ENCODE peak calls at places on chromosomes 6 and 20, in six cellular contexts. M, I, C, G, P and K are unnamed samples.

GRCh38 chr6:135953800-135954199 is 102.3 kb downstream of the PDE7B start:
- DNase-seq in M (no peak), I (no peak), G (no peak), P (no peak), C (no peak), K (no peak)

GRCh38 chr6:111230351-111231077 is 143.2 kb downstream of the SLC16A10 start:
- DNase-seq in G (no peak), M (no peak), P (peak), I (no peak), C (no peak), K (no peak)

GRCh38 chr6:46867411-46867810 is 54.3 kb downstream of the ADGRF5 start:
- DNase-seq in I (no peak), P (no peak), C (no peak), M (no peak), G (no peak), K (no peak)

GRCh38 chr6:38671885-38672467 is 31.0 kb downstream of the GLO1 start:
- DNase-seq in M (peak), C (peak), I (peak), G (peak), P (peak), K (peak)

GRCh38 chr6:139452176-139452876 is 77.9 kb upstream of the CITED2 start:
- DNase-seq in I (no peak), G (no peak), P (peak), M (no peak), C (no peak), K (no peak)

GRCh38 chr6:43951063-43951755 is 176.0 kb downstream of the MRPL14 start:
- DNase-seq in G (no peak), I (peak), M (peak), C (peak), P (no peak), K (peak)

GRCh38 chr6:151240861-151241642 is 1.3 kb downstream of the AKAP12 start:
- DNase-seq in I (no peak), C (no peak), G (no peak), M (peak), P (peak), K (peak)

GRCh38 chr6:127510876-127511275 is 8.3 kb downstream of the MTCL3 start:
- DNase-seq in I (no peak), M (no peak), G (no peak), P (no peak), C (no peak), K (no peak)

GRCh38 chr6:74510878-74511277 is 695.0 kb downstream of the COL12A1 start:
- DNase-seq in G (no peak), I (no peak), P (peak), M (no peak), C (no peak), K (no peak)

GRCh38 chr20:46204594-46205205 is 86.6 kb downstream of the CD40 start:
- DNase-seq in G (no peak), I (no peak), C (no peak), M (no peak), P (no peak), K (no peak)

GRCh38 chr6:46062312-46062711 is 46.7 kb upstream of the CLIC5 start:
- DNase-seq in M (no peak), C (no peak), G (no peak), P (no peak), I (no peak), K (no peak)

GRCh38 chr6:149079911-149080501 is 237.5 kb upstream of the TAB2 start:
- DNase-seq in C (no peak), I (no peak), G (no peak), P (peak), M (no peak), K (no peak)

GRCh38 chr6:113359155-113360140 is 497.7 kb upstream of the MARCKS start:
- DNase-seq in P (peak), C (no peak), M (peak), I (no peak), G (no peak), K (no peak)

GRCh38 chr20:10647471-10647870 is 26.3 kb downstream of the JAG1 start:
- DNase-seq in I (peak), M (no peak), C (peak), G (no peak), P (no peak), K (peak)

GRCh38 chr6:41581381-41581991 is 35.3 kb downstream of the FOXP4 start:
- DNase-seq in I (no peak), M (peak), G (no peak), P (peak), C (no peak), K (no peak)

GRCh38 chr20:63172726-63173125 is 43.2 kb downstream of the YTHDF1 start:
- DNase-seq in G (no peak), P (no peak), I (peak), M (peak), C (peak), K (no peak)

GRCh38 chr6:142047934-142048592 is 84.7 kb upstream of the GJE1 start:
- DNase-seq in C (no peak), G (no peak), P (no peak), I (no peak), M (no peak), K (no peak)

GRCh38 chr6:70103798-70104197 is 199.1 kb downstream of the COL9A1 start:
- DNase-seq in C (no peak), I (peak), G (no peak), P (no peak), M (peak), K (no peak)

GRCh38 chr20:17795449-17796095 is 95.8 kb downstream of the BANF2 start:
- DNase-seq in C (no peak), M (no peak), P (no peak), G (no peak), I (no peak), K (no peak)

GRCh38 chr6:125750692-125751333 is 1.4 kb downstream of the HEY2 start:
- DNase-seq in I (no peak), M (no peak), C (no peak), P (no peak), G (no peak), K (no peak)

GRCh38 chr6:79646006-79646405 is 14.9 kb downstream of the SH3BGRL2 start:
- DNase-seq in G (no peak), P (no peak), I (peak), M (no peak), C (no peak), K (no peak)

GRCh38 chr6:13538084-13538483 is 36.3 kb upstream of the SIRT5 start:
- DNase-seq in G (no peak), C (peak), I (peak), M (peak), P (peak), K (peak)

GRCh38 chr6:112289039-112289566 is 34.7 kb upstream of the LAMA4 start:
- DNase-seq in I (no peak), P (peak), G (no peak), M (no peak), C (no peak), K (peak)

GRCh38 chr6:13445744-13446115 is 41.7 kb downstream of the GFOD1 start:
- DNase-seq in G (no peak), M (no peak), P (no peak), I (no peak), C (no peak), K (no peak)

GRCh38 chr6:26103141-26103769 is 16.0 kb downstream of the HFE start:
- DNase-seq in I (peak), C (peak), P (peak), M (peak), G (no peak), K (no peak)

DNA sequence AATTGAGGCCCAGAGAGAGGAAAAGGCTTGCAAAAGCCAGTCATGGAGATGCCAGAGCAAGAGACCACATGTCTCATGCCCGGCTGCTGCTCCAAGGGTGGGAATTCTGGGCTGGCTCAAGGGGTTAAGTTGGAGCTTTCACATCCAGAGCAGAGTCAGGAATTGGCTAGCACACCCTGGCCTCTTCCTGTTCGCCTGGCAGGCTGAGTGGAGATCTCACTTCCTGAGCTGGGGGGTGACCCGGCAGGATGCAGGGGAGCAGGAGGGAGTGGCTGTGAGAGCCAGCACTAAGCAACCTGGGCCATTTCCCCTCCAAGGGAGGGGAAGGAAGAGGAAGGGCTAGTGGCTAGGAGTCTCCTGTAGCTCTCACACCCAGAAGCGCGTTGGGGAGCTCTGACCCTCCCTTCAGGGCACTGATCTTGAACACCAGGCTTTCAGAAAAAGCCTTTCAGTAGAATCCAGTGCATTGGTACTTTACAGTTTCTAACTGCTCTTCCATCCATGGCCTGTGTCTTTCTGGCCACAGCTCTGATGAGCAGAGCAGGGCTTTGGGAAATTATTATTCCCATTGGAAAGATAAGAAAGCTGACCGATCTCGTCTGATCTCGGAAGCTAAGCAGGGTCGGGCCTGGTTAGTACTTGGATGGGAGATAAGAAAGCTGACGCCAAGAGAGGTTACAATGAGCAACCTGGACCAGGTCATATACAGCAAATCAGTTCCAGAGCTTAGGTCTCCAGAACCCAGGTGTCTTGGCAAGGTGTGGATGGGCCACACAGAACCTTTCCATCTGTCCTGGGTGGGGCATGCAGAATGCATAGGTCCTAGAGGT is 2.2 kb upstream of the CCM2L start:
- DNase-seq in C (no peak), M (no peak), G (no peak), I (no peak), P (no peak), K (no peak)
- TF ChIP-seq BHLHE40 in C (no peak), M (no peak), G (no peak), I (no peak), P (no peak), K (no peak)

DNA sequence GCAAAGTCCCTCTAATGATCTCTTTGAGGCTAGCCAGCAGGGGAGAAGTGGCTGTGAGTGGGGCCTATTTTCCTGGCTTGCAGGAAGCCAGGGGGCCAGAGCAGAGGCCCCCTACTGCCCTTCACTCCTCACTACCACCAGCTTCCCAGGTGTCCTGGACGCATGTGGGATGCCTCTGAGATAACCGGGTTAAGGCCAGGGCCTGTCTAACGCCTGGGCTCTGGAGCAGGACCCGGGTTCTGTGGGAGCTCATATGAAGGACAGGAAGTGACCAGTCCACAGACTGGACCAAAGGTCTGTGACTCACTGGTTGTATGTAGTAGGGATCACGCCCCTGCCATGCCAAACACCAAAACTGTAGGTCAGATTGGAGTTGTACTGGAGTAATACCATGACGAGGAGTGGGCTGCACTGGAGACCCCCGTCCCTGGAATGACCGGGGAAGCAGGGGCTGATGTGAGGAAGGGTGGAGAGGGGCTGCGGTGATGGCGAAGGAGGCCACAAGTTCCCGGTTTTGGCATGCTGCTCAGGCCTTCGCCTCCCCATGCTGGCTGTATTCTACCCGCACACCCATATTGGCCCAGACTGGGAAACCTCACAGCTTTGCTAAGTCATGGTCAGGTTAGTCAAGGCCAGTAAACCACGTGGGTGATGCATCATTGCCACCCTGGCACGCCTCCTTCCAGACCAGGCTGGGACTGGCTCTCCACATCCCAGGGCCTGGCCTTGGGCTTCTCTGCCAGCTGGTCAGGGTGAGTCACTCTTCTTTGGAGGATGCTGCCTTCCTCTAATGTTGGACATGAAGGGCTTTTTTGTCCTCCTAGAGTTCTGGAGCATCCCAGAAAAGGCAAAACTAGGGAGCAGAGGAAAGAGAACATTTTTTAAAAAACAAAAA is 54.0 kb downstream of the PCNA start:
- DNase-seq in I (no peak), C (peak), M (peak), G (no peak), P (peak), K (no peak)
- TF ChIP-seq BHLHE40 in I (no peak), C (no peak), M (no peak), G (no peak), P (peak), K (no peak)

GRCh38 chr6:5997420-5998093 is 9.2 kb downstream of the NRN1 start:
- DNase-seq in G (no peak), I (no peak), M (no peak), P (no peak), C (no peak), K (peak)
- TF ChIP-seq BHLHE40 in G (no peak), I (no peak), M (no peak), P (no peak), C (no peak), K (no peak)

GRCh38 chr6:144873653-144874378 is 588.7 kb downstream of the UTRN start:
- DNase-seq in P (no peak), I (peak), C (no peak), G (no peak), M (no peak), K (no peak)
- TF ChIP-seq BHLHE40 in P (no peak), I (no peak), C (no peak), G (no peak), M (no peak), K (no peak)

GRCh38 chr6:50113114-50113857 is 63.6 kb upstream of the DEFB112 start:
- DNase-seq in G (no peak), C (no peak), I (no peak), P (no peak), M (no peak), K (no peak)
- TF ChIP-seq BHLHE40 in G (no peak), C (no peak), I (no peak), P (no peak), M (no peak), K (no peak)

GRCh38 chr6:106964954-106965353 is 9.6 kb downstream of the CD24 start:
- DNase-seq in C (no peak), M (no peak), G (no peak), P (no peak), I (no peak), K (no peak)
- TF ChIP-seq BHLHE40 in C (no peak), M (no peak), G (no peak), P (no peak), I (no peak), K (no peak)

GRCh38 chr6:84172080-84172479 is 55.4 kb downstream of the CEP162 start:
- DNase-seq in I (no peak), C (peak), P (no peak), M (no peak), G (no peak), K (no peak)

GRCh38 chr6:84161190-84161589 is 66.3 kb downstream of the CEP162 start:
- DNase-seq in G (no peak), M (no peak), I (no peak), P (no peak), C (no peak), K (no peak)

DNA sequence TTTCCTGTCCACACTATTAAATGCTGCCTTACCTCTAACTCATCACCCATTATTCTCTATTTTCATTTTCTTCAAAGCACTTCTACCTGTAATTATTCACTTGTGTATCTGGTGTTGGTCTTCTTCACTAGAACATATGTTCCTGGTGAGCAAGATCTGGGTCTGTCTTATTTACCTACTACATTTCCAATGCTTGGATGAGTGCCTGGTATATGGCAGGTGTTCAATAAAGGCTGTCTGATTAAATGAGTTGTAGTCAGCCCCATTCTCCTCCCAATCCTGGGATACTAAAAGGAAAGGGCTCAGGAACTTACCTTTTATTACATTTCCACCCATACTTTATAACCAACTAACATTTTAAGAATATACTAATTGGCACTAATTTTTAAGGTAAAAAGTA is 61.0 kb downstream of the CEP162 start:
- DNase-seq in P (no peak), G (no peak), I (no peak), M (no peak), C (no peak), K (no peak)
- TF ChIP-seq BHLHE40 in P (no peak), G (no peak), I (no peak), M (no peak), C (no peak), K (no peak)

DNA sequence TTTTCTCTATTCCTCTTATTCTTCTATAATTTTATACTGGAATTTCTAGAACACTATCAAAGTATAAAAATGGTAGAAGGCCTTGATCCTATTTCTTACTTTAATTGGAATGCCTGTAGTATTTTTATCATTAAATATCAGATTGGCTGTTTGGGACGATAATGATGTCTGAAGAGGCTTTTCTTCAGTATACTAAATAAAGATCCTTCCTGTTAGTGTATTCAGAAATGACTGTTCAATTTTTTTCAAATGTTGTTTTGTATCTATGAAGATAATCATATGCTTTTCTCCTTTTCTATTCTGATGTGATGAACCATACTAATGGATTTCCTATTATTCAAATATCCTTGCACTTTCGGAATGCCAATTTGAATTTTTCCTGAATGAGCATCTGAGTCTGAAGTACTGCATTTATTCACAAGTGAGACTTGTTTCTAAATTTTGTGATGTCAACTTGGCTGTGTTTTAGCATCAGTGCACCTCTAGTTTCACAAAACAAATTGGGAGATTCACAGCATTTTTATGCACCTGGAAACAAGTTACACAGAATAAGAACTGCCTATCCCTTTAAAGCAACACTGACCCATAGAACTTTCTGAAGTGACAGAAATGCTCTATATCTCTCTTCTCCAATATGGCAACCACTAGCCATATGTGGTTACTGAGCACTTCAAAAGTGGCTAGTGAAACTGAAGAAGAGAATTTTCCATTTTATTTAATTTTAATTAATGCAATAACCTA is 71.6 kb upstream of the PRND start:
- DNase-seq in P (no peak), C (no peak), M (no peak), G (no peak), I (no peak), K (no peak)
- TF ChIP-seq BHLHE40 in P (no peak), C (no peak), M (no peak), G (no peak), I (no peak), K (no peak)